ENCODE peak calls at places on chromosomes 12 and 14, in five cellular contexts. One of them, this sample, is unnamed. For H3K27me3, the result is how much of the 10 kb centered on the place peaks cover.

GRCh38 chr12:44247588-44247987 is 411.7 kb downstream of the TMEM117 start:
- DNase-seq in pancreas: no peak
- DNase-seq in lower lobe of right lung: no peak
- DNase-seq in right lobe of liver: no peak
- DNase-seq in Panc1: no peak
- DNase-seq in this sample: peak

GRCh38 chr14:61106627-61107147 is 125.6 kb downstream of the SLC38A6 start:
- DNase-seq in pancreas: no peak
- DNase-seq in lower lobe of right lung: no peak
- DNase-seq in right lobe of liver: no peak
- DNase-seq in Panc1: no peak
- DNase-seq in this sample: no peak

GRCh38 chr14:47675489-47676300 is at the start of gene MDGA2:
- DNase-seq in pancreas: no peak
- DNase-seq in lower lobe of right lung: no peak
- DNase-seq in right lobe of liver: no peak
- DNase-seq in Panc1: no peak
- DNase-seq in this sample: no peak

GRCh38 chr12:103780093-103780440 is 61.0 kb downstream of the NT5DC3 start:
- DNase-seq in pancreas: no peak
- DNase-seq in lower lobe of right lung: no peak
- DNase-seq in right lobe of liver: no peak
- DNase-seq in Panc1: no peak
- DNase-seq in this sample: no peak

GRCh38 chr12:84507914-84508313 is 404.7 kb downstream of the SLC6A15 start:
- DNase-seq in pancreas: no peak
- DNase-seq in lower lobe of right lung: no peak
- DNase-seq in right lobe of liver: no peak
- DNase-seq in Panc1: no peak
- DNase-seq in this sample: no peak

GRCh38 chr14:68094158-68094557 is 274.6 kb downstream of the RAD51B start:
- DNase-seq in pancreas: no peak
- DNase-seq in lower lobe of right lung: no peak
- DNase-seq in right lobe of liver: no peak
- DNase-seq in Panc1: peak
- DNase-seq in this sample: no peak

GRCh38 chr14:57391609-57392195 is 1.3 kb downstream of the NAA30 start:
- DNase-seq in pancreas: no peak
- DNase-seq in lower lobe of right lung: no peak
- DNase-seq in right lobe of liver: no peak
- DNase-seq in Panc1: no peak
- DNase-seq in this sample: no peak

GRCh38 chr12:80829767-80830166 is 108.0 kb downstream of the LIN7A start:
- DNase-seq in pancreas: no peak
- DNase-seq in lower lobe of right lung: no peak
- DNase-seq in right lobe of liver: no peak
- DNase-seq in Panc1: no peak
- DNase-seq in this sample: no peak

GRCh38 chr14:97217094-97217885 is 420.1 kb downstream of the VRK1 start:
- DNase-seq in pancreas: no peak
- DNase-seq in lower lobe of right lung: no peak
- DNase-seq in right lobe of liver: no peak
- DNase-seq in Panc1: no peak
- DNase-seq in this sample: no peak

GRCh38 chr12:91778938-91779400 is 366.7 kb downstream of the BTG1 start:
- DNase-seq in pancreas: no peak
- DNase-seq in lower lobe of right lung: no peak
- DNase-seq in right lobe of liver: no peak
- DNase-seq in Panc1: peak
- DNase-seq in this sample: no peak

GRCh38 chr14:26939756-26940155 is 341.9 kb upstream of the NOVA1 start:
- DNase-seq in pancreas: no peak
- DNase-seq in lower lobe of right lung: no peak
- DNase-seq in right lobe of liver: no peak
- DNase-seq in Panc1: no peak
- DNase-seq in this sample: no peak

GRCh38 chr12:89138048-89138852 is 214.1 kb downstream of the DUSP6 start:
- DNase-seq in pancreas: no peak
- DNase-seq in lower lobe of right lung: no peak
- DNase-seq in right lobe of liver: no peak
- DNase-seq in Panc1: no peak
- DNase-seq in this sample: no peak

GRCh38 chr12:46432325-46432724 is 59.8 kb upstream of the SLC38A2 start:
- DNase-seq in pancreas: no peak
- DNase-seq in lower lobe of right lung: no peak
- DNase-seq in right lobe of liver: no peak
- DNase-seq in Panc1: peak
- DNase-seq in this sample: no peak

GRCh38 chr14:61150851-61151250 is 130.3 kb downstream of the TMEM30B start:
- DNase-seq in pancreas: no peak
- DNase-seq in lower lobe of right lung: no peak
- DNase-seq in right lobe of liver: no peak
- DNase-seq in Panc1: no peak
- DNase-seq in this sample: no peak

GRCh38 chr14:23513005-23513412 is 38.6 kb downstream of the ZFHX2 start:
- DNase-seq in pancreas: no peak
- DNase-seq in lower lobe of right lung: no peak
- DNase-seq in right lobe of liver: no peak
- DNase-seq in Panc1: no peak
- DNase-seq in this sample: no peak

GRCh38 chr14:23370221-23370620 is 2.4 kb upstream of the IL25 start:
- DNase-seq in pancreas: no peak
- DNase-seq in lower lobe of right lung: no peak
- DNase-seq in right lobe of liver: no peak
- DNase-seq in Panc1: no peak
- DNase-seq in this sample: no peak

GRCh38 chr12:22415342-22416309 is 81.1 kb upstream of the ST8SIA1 start:
- DNase-seq in pancreas: peak
- DNase-seq in lower lobe of right lung: no peak
- DNase-seq in right lobe of liver: no peak
- DNase-seq in Panc1: no peak
- DNase-seq in this sample: no peak

GRCh38 chr12:1565172-1565571 is 29.2 kb downstream of the FBXL14 start:
- DNase-seq in pancreas: no peak
- DNase-seq in lower lobe of right lung: no peak
- DNase-seq in right lobe of liver: no peak
- DNase-seq in Panc1: no peak
- DNase-seq in this sample: no peak

GRCh38 chr14:65070710-65071033 is 31.6 kb downstream of the MAX start:
- DNase-seq in pancreas: no peak
- DNase-seq in lower lobe of right lung: no peak
- DNase-seq in right lobe of liver: no peak
- DNase-seq in Panc1: no peak
- DNase-seq in this sample: no peak

GRCh38 chr14:89221109-89221508 is 195.9 kb downstream of the FOXN3 start:
- DNase-seq in pancreas: no peak
- DNase-seq in lower lobe of right lung: no peak
- DNase-seq in right lobe of liver: no peak
- DNase-seq in Panc1: no peak
- DNase-seq in this sample: no peak

GRCh38 chr14:89422952-89423345 is 5.9 kb upstream of the FOXN3 start:
- DNase-seq in pancreas: no peak
- DNase-seq in lower lobe of right lung: no peak
- DNase-seq in right lobe of liver: no peak
- DNase-seq in Panc1: no peak
- DNase-seq in this sample: no peak

GRCh38 chr14:77023001-77023996 is 5.2 kb downstream of the IRF2BPL start:
- DNase-seq in pancreas: peak
- DNase-seq in lower lobe of right lung: peak
- DNase-seq in right lobe of liver: peak
- DNase-seq in Panc1: no peak
- DNase-seq in this sample: no peak

GRCh38 chr14:24246765-24247212 is 4.4 kb upstream of the TINF2 start:
- DNase-seq in pancreas: no peak
- DNase-seq in lower lobe of right lung: no peak
- DNase-seq in right lobe of liver: peak
- DNase-seq in Panc1: no peak
- DNase-seq in this sample: no peak

DNA sequence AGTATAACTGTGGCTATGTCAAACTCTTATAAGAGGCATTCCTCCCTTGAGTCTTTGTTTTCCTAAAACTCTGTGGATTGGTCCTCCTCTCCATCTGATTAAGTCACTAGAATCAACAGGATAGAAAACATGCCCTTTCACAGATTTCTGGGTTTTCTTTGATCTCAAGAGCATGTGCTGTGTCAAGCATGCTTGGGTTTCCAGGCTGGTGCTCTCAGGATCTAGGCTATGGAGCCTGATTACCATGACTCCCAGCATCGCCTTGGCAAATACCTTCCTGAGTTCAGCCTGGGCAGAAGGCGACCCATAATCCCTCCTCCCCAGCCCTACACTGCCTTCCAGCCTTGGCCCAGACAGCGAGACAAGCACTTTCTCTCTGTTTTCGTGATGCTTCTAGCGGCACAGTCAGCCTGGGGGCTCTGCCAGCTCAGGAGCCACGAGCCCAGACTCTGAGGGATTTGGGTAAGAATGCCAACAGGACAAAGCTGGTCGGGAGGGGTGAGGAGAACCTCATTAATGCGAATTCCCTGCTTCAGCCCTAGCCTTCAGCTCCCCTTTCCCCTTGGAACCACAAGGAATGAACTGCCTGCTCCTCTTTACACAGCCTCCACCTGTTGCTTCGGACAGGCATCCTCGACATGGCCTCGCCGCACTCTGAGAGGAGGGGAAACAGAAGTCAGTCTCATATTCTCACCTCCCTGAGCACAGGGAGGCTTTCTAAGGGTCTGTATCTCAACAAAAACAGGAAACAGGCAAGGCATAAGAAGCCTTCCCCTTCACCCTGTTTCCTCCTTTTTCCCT is 227.0 kb downstream of the MSRB3 start:
- DNase-seq in pancreas: no peak
- DNase-seq in lower lobe of right lung: no peak
- DNase-seq in right lobe of liver: no peak
- DNase-seq in Panc1: no peak
- DNase-seq in this sample: no peak
- H3K27me3 ChIP-seq in pancreas: under half
- H3K27me3 ChIP-seq in lower lobe of right lung: under half
- H3K27me3 ChIP-seq in right lobe of liver: under half
- H3K27me3 ChIP-seq in Panc1: under half
- H3K27me3 ChIP-seq in this sample: under half

DNA sequence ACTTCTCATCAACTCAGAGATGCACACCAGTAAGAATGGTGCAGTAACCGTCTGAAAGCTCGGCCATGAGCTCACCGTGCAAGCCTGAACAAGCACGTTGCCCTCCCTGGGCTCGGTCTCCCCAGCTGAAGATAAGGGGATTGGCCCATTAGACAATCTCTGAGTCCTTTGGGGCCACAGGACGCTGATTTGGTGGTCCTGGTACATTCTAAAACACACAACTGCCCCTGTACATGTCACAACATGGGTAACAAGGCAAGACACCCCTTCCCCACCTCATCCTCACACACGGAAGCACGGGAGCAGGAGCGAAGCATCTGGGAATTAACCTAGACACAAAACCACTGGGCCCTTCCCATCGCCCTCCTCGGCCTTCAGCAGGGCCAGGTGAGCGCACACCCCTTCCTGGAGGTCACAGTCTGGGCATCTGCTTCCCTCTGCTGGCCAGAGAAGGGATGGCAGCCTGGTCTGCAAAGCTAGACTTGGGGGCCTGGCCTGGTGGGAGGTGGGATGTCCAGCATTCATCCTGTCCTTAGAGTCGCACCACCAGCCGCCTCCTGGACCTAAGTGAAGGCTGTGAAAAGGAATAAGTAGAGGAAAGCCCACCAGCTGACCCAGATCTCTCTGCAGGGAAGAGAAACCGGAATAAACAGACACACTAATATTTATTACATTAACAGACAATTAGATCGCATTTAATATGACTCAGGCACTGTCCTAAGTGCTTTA is 18.9 kb upstream of the SMUG1 start:
- DNase-seq in pancreas: peak
- DNase-seq in lower lobe of right lung: peak
- DNase-seq in right lobe of liver: peak
- DNase-seq in Panc1: peak
- DNase-seq in this sample: peak
- H3K27me3 ChIP-seq in pancreas: under half
- H3K27me3 ChIP-seq in lower lobe of right lung: under half
- H3K27me3 ChIP-seq in right lobe of liver: under half
- H3K27me3 ChIP-seq in Panc1: under half
- H3K27me3 ChIP-seq in this sample: under half

DNA sequence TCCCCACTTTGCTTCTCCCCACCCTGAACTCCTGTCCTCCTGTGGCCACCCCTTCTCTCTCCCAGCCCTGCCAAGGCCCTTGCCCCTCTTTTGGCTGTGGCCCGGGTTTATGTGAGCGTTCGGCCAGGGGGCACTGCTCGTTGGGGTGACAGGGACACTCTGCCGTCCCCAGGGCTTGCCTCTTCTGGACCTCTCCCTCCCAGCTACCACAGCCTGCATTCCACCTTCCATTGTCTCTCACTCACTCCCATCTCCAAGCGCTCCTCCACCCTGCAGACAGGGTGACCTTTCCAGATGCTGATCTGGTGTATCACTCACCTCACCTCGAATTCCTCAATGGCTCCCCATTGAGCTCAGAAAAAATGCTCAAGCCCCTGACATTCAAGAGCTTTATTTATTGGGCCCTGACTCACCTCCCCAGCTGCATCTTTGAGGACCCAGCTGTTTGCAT is 1.4 kb downstream of the SERPINA9 start:
- DNase-seq in pancreas: no peak
- DNase-seq in lower lobe of right lung: no peak
- DNase-seq in right lobe of liver: no peak
- DNase-seq in Panc1: no peak
- DNase-seq in this sample: no peak
- H3K27me3 ChIP-seq in pancreas: under half
- H3K27me3 ChIP-seq in lower lobe of right lung: under half
- H3K27me3 ChIP-seq in right lobe of liver: under half
- H3K27me3 ChIP-seq in Panc1: under half
- H3K27me3 ChIP-seq in this sample: under half

GRCh38 chr12:109727746-109728726 is 14.4 kb downstream of the FAM222A start:
- DNase-seq in pancreas: no peak
- DNase-seq in lower lobe of right lung: peak
- DNase-seq in right lobe of liver: no peak
- DNase-seq in Panc1: no peak
- DNase-seq in this sample: no peak

GRCh38 chr12:109730306-109731145 is 16.9 kb downstream of the FAM222A start:
- DNase-seq in pancreas: no peak
- DNase-seq in lower lobe of right lung: peak
- DNase-seq in right lobe of liver: no peak
- DNase-seq in Panc1: no peak
- DNase-seq in this sample: no peak

GRCh38 chr12:109731231-109731731 is 17.7 kb downstream of the FAM222A start:
- DNase-seq in pancreas: no peak
- DNase-seq in lower lobe of right lung: peak
- DNase-seq in right lobe of liver: peak
- DNase-seq in Panc1: no peak
- DNase-seq in this sample: no peak

GRCh38 chr12:109728921-109729836 is 15.6 kb downstream of the FAM222A start:
- DNase-seq in pancreas: no peak
- DNase-seq in lower lobe of right lung: peak
- DNase-seq in right lobe of liver: no peak
- DNase-seq in Panc1: no peak
- DNase-seq in this sample: no peak

DNA sequence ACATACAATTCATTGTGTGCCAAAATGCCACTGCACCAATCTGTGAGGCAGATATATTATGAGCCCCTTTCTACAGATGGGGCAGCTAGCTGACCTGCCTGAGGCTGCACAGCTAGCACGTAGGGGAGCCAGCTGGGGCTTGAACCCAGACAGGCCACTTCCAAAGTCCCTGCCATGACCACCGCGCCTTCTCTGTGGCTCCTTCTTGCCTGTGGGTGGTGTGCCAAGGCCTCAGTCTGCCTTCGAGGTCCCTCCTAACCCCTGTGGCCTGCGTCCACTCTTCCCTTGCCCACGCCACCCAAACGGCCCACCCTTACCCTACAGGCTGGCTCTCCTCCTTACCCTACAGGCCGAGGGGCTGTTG is 16.2 kb downstream of the FAM222A start:
- DNase-seq in pancreas: no peak
- DNase-seq in lower lobe of right lung: peak
- DNase-seq in right lobe of liver: no peak
- DNase-seq in Panc1: no peak
- DNase-seq in this sample: no peak
- H3K27me3 ChIP-seq in pancreas: under half
- H3K27me3 ChIP-seq in lower lobe of right lung: under half
- H3K27me3 ChIP-seq in right lobe of liver: under half
- H3K27me3 ChIP-seq in Panc1: under half
- H3K27me3 ChIP-seq in this sample: under half

This sample was measured in iPS DF 6.9.